ENCODE peak calls at places on chromosomes 5 and 9, in nine cellular contexts. F is cardiac fibroblast, T is left ventricle myocardium inferior, D is A549, S is NB4, Y is cardiac muscle cell, X is lower lobe of right lung, O is fibroblast of pulmonary artery, I is AG04450. K is an unnamed sample.
A peak's percentile ranks its signal among the peaks of the same experiment; 100 is the strongest.

GRCh38 chr5:54689411-54690251 is 172.1 kb downstream of the SNX18 start:
- DNase-seq in O (no peak), S (no peak), X (no peak), T (no peak), F (peak; percentile 26), Y (no peak), D (no peak), I (no peak), K (no peak)

GRCh38 chr5:64914396-64914795 is 145.7 kb downstream of the CWC27 start:
- DNase-seq in I (no peak), Y (no peak), S (no peak), T (no peak), F (peak; percentile 51), D (no peak), O (peak; percentile 48), X (no peak), K (no peak)

GRCh38 chr9:69806642-69807041 is 14.0 kb upstream of the CFAP95 start:
- DNase-seq in Y (no peak), S (peak; percentile 11), X (no peak), F (no peak), O (no peak), I (no peak), T (no peak), D (no peak), K (no peak)

GRCh38 chr5:134289509-134290113 is 63.7 kb upstream of the PPP2CA start:
- DNase-seq in X (no peak), O (peak; percentile 90), S (peak; percentile 79), I (peak; percentile 65), Y (peak; percentile 80), F (peak; percentile 90), T (no peak), D (peak; percentile 75), K (peak; percentile 87)

GRCh38 chr5:111415053-111415452 is 97.3 kb downstream of the STARD4 start:
- DNase-seq in S (no peak), O (no peak), I (no peak), X (no peak), T (no peak), F (no peak), Y (no peak), D (no peak), K (no peak)

GRCh38 chr9:5629312-5630037 is 568 bp downstream of the RIC1 start:
- DNase-seq in X (peak; percentile 77), T (peak; percentile 61), I (no peak), D (peak; percentile 23), O (peak; percentile 37), Y (peak; percentile 53), F (peak; percentile 41), S (peak; percentile 82), K (peak; percentile 59)

GRCh38 chr9:121963542-121963995 is 129.5 kb downstream of the TTLL11 start:
- DNase-seq in D (no peak), I (no peak), O (peak; percentile 55), S (peak; percentile 19), X (no peak), T (no peak), F (peak; percentile 43), Y (no peak), K (peak; percentile 81)

GRCh38 chr9:120845255-120845654 is 2.5 kb upstream of the PSMD5 start:
- DNase-seq in D (no peak), Y (no peak), T (no peak), S (no peak), X (no peak), F (no peak), O (no peak), I (no peak), K (peak; percentile 60)

GRCh38 chr5:132095077-132095744 is 21.6 kb downstream of the CSF2 start:
- DNase-seq in S (no peak), I (no peak), O (no peak), T (no peak), X (peak; percentile 41), D (no peak), Y (no peak), F (no peak), K (no peak)

GRCh38 chr9:124392855-124393460 is 22.3 kb downstream of the PSMB7 start:
- DNase-seq in S (peak; percentile 80), Y (peak; percentile 42), D (peak; percentile 89), I (peak; percentile 65), F (peak; percentile 60), X (no peak), T (no peak), O (peak; percentile 69), K (peak; percentile 95)

DNA sequence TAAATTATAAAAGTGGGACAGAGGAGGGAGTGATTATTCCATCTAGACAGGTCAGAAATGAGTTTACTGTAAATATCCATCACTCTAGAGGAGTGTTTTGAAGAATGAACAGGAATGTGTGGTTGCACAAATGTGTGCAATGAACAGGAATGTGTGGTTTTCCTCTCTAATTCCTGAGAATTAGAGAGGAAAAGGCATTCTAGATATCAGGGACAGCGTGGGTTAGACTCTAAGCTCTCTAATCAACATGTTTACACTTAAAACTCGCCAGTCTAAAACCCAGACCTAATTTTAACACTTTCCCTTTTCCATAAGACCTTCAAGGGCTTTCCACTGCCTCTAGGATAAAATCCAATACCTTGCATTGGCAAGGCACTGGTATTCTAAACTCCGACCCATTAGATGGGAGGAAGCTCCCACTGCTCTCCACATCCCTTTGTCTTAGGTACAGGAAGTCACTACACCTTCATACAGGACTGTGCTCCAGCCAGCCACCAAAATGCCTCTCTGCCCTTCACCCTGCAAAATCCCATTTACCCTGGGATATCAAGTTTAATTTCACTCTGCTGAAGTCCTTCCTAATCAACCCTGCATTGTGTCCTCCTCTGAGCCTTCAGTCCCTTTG is 67.9 kb downstream of the NFIB start:
- DNase-seq in X (no peak), F (peak; percentile 81), O (peak; percentile 78), Y (no peak), S (no peak), D (no peak), T (no peak), I (no peak), K (peak; percentile 25)
- H3K4me3 ChIP-seq in X (no peak overlapping the region), F (no peak overlapping the region), O (no peak overlapping the region), Y (no peak overlapping the region), S (no peak overlapping the region), D (no peak overlapping the region), T (no peak overlapping the region), I (no peak overlapping the region), K (no peak overlapping the region)

GRCh38 chr5:125140220-125140619 is 393.8 kb upstream of the ZNF608 start:
- DNase-seq in T (no peak), I (no peak), S (no peak), F (no peak), Y (no peak), O (no peak), X (no peak), D (no peak), K (no peak)
- TF ChIP-seq CTCF in T (no peak), I (no peak), S (no peak), F (no peak), Y (no peak), O (no peak), X (no peak), D (no peak), K (no peak)

GRCh38 chr5:150301901-150302300 is 804 bp downstream of the ARSI start:
- DNase-seq in S (no peak), F (no peak), I (no peak), X (no peak), O (no peak), T (no peak), Y (no peak), D (no peak), K (no peak)

GRCh38 chr5:150303660-150304411 is 1.1 kb upstream of the ARSI start:
- DNase-seq in I (peak; percentile 69), D (no peak), T (no peak), O (peak; percentile 77), F (peak; percentile 72), S (no peak), Y (no peak), X (no peak), K (no peak)

GRCh38 chr5:150302301-150303069 is at the start of gene ARSI:
- DNase-seq in Y (peak; percentile 52), D (peak; percentile 85), F (peak; percentile 34), X (no peak), I (peak; percentile 55), S (no peak), T (peak; percentile 34), O (peak; percentile 29), K (peak; percentile 67)

GRCh38 chr5:150304481-150305081 is 1.9 kb upstream of the ARSI start:
- DNase-seq in I (no peak), D (no peak), Y (no peak), T (no peak), F (no peak), O (no peak), S (no peak), X (no peak), K (no peak)

GRCh38 chr5:150303070-150303595 is 428 bp upstream of the ARSI start:
- DNase-seq in Y (no peak), T (no peak), S (no peak), F (peak; percentile 85), I (no peak), D (no peak), X (no peak), O (peak; percentile 72), K (no peak)
- H3K4me3 ChIP-seq in Y (no peak overlapping the region), T (peak overlapping the region; percentile 58), S (no peak overlapping the region), F (no peak overlapping the region), I (peak overlapping the region; percentile 60), D (peak overlapping the region; percentile 58), X (peak overlapping the region; percentile 49), O (no peak overlapping the region), K (no peak overlapping the region)

GRCh38 chr5:142221091-142221860 is 103.5 kb downstream of the SPRY4 start:
- DNase-seq in F (no peak), X (no peak), Y (no peak), D (no peak), I (no peak), T (no peak), S (no peak), O (peak; percentile 37), K (peak; percentile 44)
- TF ChIP-seq CTCF in F (no peak), X (no peak), Y (peak; percentile 6), D (no peak), I (peak; percentile 27), T (no peak), S (no peak), O (no peak), K (no peak)

GRCh38 chr5:149544199-149544472 is 7.1 kb downstream of the CSNK1A1 start:
- DNase-seq in T (no peak), X (no peak), S (peak; percentile 9), F (no peak), I (no peak), D (no peak), O (no peak), Y (no peak), K (no peak)

GRCh38 chr5:149546974-149547373 is 4.3 kb downstream of the CSNK1A1 start:
- DNase-seq in X (no peak), T (no peak), O (no peak), Y (no peak), I (no peak), F (peak; percentile 13), D (no peak), S (no peak), K (no peak)

GRCh38 chr5:149545327-149545726 is 5.9 kb downstream of the CSNK1A1 start:
- DNase-seq in S (no peak), O (no peak), F (no peak), Y (no peak), D (no peak), X (no peak), T (no peak), I (no peak), K (no peak)

GRCh38 chr5:149541893-149542292 is 9.3 kb downstream of the CSNK1A1 start:
- DNase-seq in I (no peak), X (no peak), D (no peak), S (no peak), F (no peak), Y (no peak), O (no peak), T (no peak), K (no peak)

GRCh38 chr5:149543361-149544198 is 7.7 kb downstream of the CSNK1A1 start:
- DNase-seq in Y (peak; percentile 13), X (no peak), O (peak; percentile 52), I (no peak), S (no peak), D (no peak), T (no peak), F (peak; percentile 52), K (no peak)
- H3K4me3 ChIP-seq in Y (no peak overlapping the region), X (no peak overlapping the region), O (peak overlapping the region; percentile 21), I (no peak overlapping the region), S (no peak overlapping the region), D (no peak overlapping the region), T (peak overlapping the region; percentile 26), F (no peak overlapping the region), K (no peak overlapping the region)